ENCODE peak calls at places on chromosome 14, in eight cellular contexts. L is CD4-positive, alpha-beta T cell; U is H9; V is MM.1S; Y is fibroblast of villous mesenchyme; M is CD8-positive, alpha-beta T cell; T is heart right ventricle; O is ovary. E is an unnamed sample.

GRCh38 chr14:82689948-82690347 is 1156.3 kb upstream of the SEL1L start:
- DNase-seq in L (no peak), T (no peak), O (no peak), U (no peak), Y (no peak), M (no peak), V (no peak), E (no peak)

GRCh38 chr14:54220122-54220691 is 176.6 kb upstream of the CDKN3 start:
- DNase-seq in L (no peak), T (peak; percentile 25), Y (peak; percentile 6), O (no peak), M (no peak), V (no peak), U (peak; percentile 49), E (no peak)

GRCh38 chr14:104978774-104979691 is 859 bp upstream of the AHNAK2 start:
- DNase-seq in Y (no peak), L (no peak), V (no peak), M (no peak), U (peak; percentile 38), O (peak; percentile 25), T (no peak), E (peak; percentile 14)

GRCh38 chr14:50758945-50759344 is 72.0 kb downstream of the NIN start:
- DNase-seq in O (no peak), Y (peak; percentile 81), L (no peak), V (no peak), M (no peak), U (no peak), T (no peak), E (no peak)

GRCh38 chr14:94536836-94537235 is 24.4 kb upstream of the SERPINA4 start:
- DNase-seq in O (no peak), L (no peak), Y (no peak), V (no peak), T (no peak), M (no peak), U (no peak), E (no peak)

GRCh38 chr14:67395876-67396189 is 16.1 kb downstream of the PLEK2 start:
- DNase-seq in M (no peak), Y (no peak), T (no peak), V (no peak), U (no peak), L (no peak), O (no peak), E (no peak)

GRCh38 chr14:55523321-55523720 is 56.7 kb upstream of the KTN1 start:
- DNase-seq in M (no peak), Y (peak; percentile 18), L (no peak), T (no peak), O (no peak), U (no peak), V (no peak), E (no peak)

GRCh38 chr14:98808494-98809407 is 463.2 kb downstream of the BCL11B start:
- DNase-seq in T (no peak), V (no peak), M (no peak), Y (no peak), L (no peak), O (no peak), U (no peak), E (no peak)

GRCh38 chr14:20988717-20989116 is 1.1 kb upstream of the METTL17 start:
- DNase-seq in V (no peak), M (no peak), O (peak; percentile 25), T (no peak), U (no peak), Y (no peak), L (no peak), E (no peak)

GRCh38 chr14:36477266-36477665 is 42.8 kb downstream of the NKX2-1 start:
- DNase-seq in Y (no peak), M (no peak), T (no peak), V (no peak), O (no peak), L (no peak), U (no peak), E (no peak)

GRCh38 chr14:61472025-61472672 is 150.8 kb downstream of the PRKCH start:
- DNase-seq in M (no peak), T (peak; percentile 45), O (no peak), U (no peak), Y (peak; percentile 99), V (no peak), L (no peak), E (no peak)

GRCh38 chr14:36700656-36701055 is 39.0 kb downstream of the PAX9 start:
- DNase-seq in T (no peak), V (peak; percentile 74), O (no peak), U (no peak), L (no peak), Y (no peak), M (no peak), E (no peak)

GRCh38 chr14:102805941-102806340 is 28.7 kb downstream of the TRAF3 start:
- DNase-seq in T (no peak), V (no peak), L (no peak), O (no peak), Y (no peak), U (no peak), M (no peak), E (no peak)
- TF ChIP-seq CTCF in T (no peak), V (no peak), L (no peak), O (no peak), Y (no peak), U (peak; percentile 26), M (no peak), E (no peak)

GRCh38 chr14:100317897-100318808 is 5.0 kb upstream of the SLC25A47 start:
- DNase-seq in M (peak; percentile 62), V (peak; percentile 21), T (peak; percentile 83), O (peak; percentile 79), U (peak; percentile 81), L (peak; percentile 60), Y (peak; percentile 55), E (peak; percentile 68)
- TF ChIP-seq CTCF in M (peak; percentile 75), V (peak; percentile 48), T (peak; percentile 94), O (peak; percentile 78), U (peak; percentile 97), L (peak; percentile 86), Y (peak; percentile 82), E (peak; percentile 86)

GRCh38 chr14:100709252-100709955 is 17.3 kb upstream of the DLK1 start:
- DNase-seq in L (no peak), T (peak; percentile 48), Y (peak; percentile 51), M (no peak), U (no peak), V (no peak), O (peak; percentile 77), E (no peak)

GRCh38 chr14:100710391-100711116 is 16.1 kb upstream of the DLK1 start:
- DNase-seq in V (no peak), O (no peak), U (no peak), L (no peak), T (no peak), M (no peak), Y (no peak), E (no peak)

GRCh38 chr14:100706860-100707259 is 19.8 kb upstream of the DLK1 start:
- DNase-seq in U (no peak), Y (no peak), V (no peak), O (no peak), L (no peak), M (no peak), T (no peak), E (no peak)

GRCh38 chr14:100709956-100710284 is 16.8 kb upstream of the DLK1 start:
- DNase-seq in O (no peak), T (no peak), L (no peak), Y (no peak), U (no peak), V (no peak), M (no peak), E (no peak)

GRCh38 chr14:100708349-100709217 is 18.1 kb upstream of the DLK1 start:
- DNase-seq in U (peak; percentile 94), L (no peak), Y (peak; percentile 94), M (no peak), O (peak; percentile 95), T (peak; percentile 57), V (no peak), E (no peak)
- TF ChIP-seq CTCF in U (peak; percentile 74), L (no peak), Y (no peak), M (no peak), O (peak; percentile 38), T (no peak), V (no peak), E (no peak)

DNA sequence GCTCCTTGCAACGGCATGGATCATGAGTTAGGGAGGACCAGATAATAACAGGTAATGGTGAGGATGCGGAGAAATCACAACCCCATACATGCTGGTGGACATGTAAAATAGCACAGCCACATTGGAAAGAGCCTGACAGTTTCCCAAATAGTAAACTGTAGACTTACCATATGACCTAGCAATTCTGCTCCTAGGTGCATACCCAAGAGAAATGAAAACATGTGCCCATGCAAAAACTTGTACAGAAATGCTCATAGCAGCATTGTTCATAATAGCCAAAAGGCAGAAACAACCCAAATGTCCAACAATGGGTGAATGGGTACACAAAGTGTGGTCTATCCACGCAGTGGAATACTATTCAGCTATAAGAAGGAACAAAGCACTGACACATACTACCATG is 97.5 kb upstream of the VRK1 start:
- DNase-seq in L (no peak), V (no peak), T (no peak), M (no peak), O (no peak), U (no peak), Y (no peak), E (no peak)
- TF ChIP-seq CTCF in L (no peak), V (no peak), T (no peak), M (no peak), O (no peak), U (no peak), Y (no peak), E (no peak)

DNA sequence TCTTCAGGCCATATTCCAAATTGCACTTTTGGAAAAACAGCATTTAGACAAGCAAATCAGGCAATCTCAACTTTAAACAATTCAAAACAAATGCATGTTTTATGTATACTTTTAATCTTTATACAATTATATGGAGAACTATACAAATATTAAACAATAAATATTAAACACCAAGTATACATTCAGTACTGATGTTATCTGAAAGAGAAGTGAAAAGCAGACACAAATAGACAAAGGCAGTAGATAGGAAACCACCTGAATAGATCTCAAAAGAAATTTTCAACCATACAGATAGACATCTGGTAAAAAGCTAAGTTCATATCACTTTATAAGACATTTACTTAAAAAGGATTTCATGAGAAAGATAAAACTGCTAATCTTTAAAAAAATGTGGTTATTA is 65.2 kb downstream of the ZC3H14 start:
- DNase-seq in Y (no peak), M (no peak), V (no peak), T (no peak), U (no peak), O (no peak), L (no peak), E (no peak)
- TF ChIP-seq CTCF in Y (no peak), M (no peak), V (no peak), T (no peak), U (no peak), O (no peak), L (no peak), E (no peak)

E was measured in natural killer cell.